ENCODE peak calls at places on chromosomes 2 and 18, in four cellular contexts. J is K562, X is GM12878, E is WTC11. Z is an unnamed sample.

GRCh38 chr2:150872919-150873772 is 385.7 kb upstream of the RND3 start:
- DNase-seq in X (no peak), E (peak), J (no peak), Z (no peak)

GRCh38 chr18:3247243-3248061 is at the start of gene MYL12A:
- DNase-seq in X (peak), J (peak), E (peak), Z (peak)

GRCh38 chr2:192245329-192245728 is 50.6 kb upstream of the TMEFF2 start:
- DNase-seq in E (no peak), X (no peak), J (no peak), Z (no peak)

GRCh38 chr2:235614900-235615712 is 121.3 kb downstream of the AGAP1 start:
- DNase-seq in J (no peak), X (no peak), E (no peak), Z (peak)

GRCh38 chr2:222280795-222281194 is 18.0 kb downstream of the PAX3 start:
- DNase-seq in E (no peak), J (no peak), X (no peak), Z (no peak)

GRCh38 chr2:169159686-169160085 is 90.3 kb downstream of the DHRS9 start:
- DNase-seq in X (no peak), J (no peak), E (no peak), Z (no peak)

GRCh38 chr2:236959036-236959435 is 126.7 kb upstream of the COPS8 start:
- DNase-seq in E (no peak), J (no peak), X (no peak), Z (no peak)

GRCh38 chr2:176637497-176638166 is 368.4 kb downstream of the MTX2 start:
- DNase-seq in E (peak), X (no peak), J (no peak), Z (no peak)

GRCh38 chr2:237459741-237460174 is 27.3 kb upstream of the MLPH start:
- DNase-seq in X (no peak), E (no peak), J (peak), Z (no peak)

GRCh38 chr2:127104881-127105655 is 1.9 kb downstream of the BIN1 start:
- DNase-seq in J (no peak), X (no peak), E (peak), Z (no peak)

GRCh38 chr2:68230246-68231060 is 21.9 kb downstream of the PPP3R1 start:
- DNase-seq in E (no peak), J (no peak), X (no peak), Z (no peak)

GRCh38 chr2:30502310-30502709 is 55.3 kb downstream of the LCLAT1 start:
- DNase-seq in X (no peak), J (no peak), E (no peak), Z (no peak)

GRCh38 chr2:54336977-54337255 is 80.9 kb upstream of the TSPYL6 start:
- DNase-seq in X (no peak), E (no peak), J (no peak), Z (no peak)

GRCh38 chr2:188695953-188696352 is 278.2 kb upstream of the COL3A1 start:
- DNase-seq in X (no peak), E (no peak), J (no peak), Z (no peak)

GRCh38 chr2:182499706-182500470 is 73.1 kb upstream of the PDE1A start:
- DNase-seq in E (no peak), J (no peak), X (no peak), Z (no peak)

GRCh38 chr2:254231-254630 is 9.6 kb downstream of the SH3YL1 start:
- DNase-seq in X (no peak), J (no peak), E (no peak), Z (no peak)

GRCh38 chr18:75041586-75041985 is 167.4 kb downstream of the PTGR3 start:
- DNase-seq in E (no peak), X (no peak), J (no peak), Z (no peak)

GRCh38 chr2:7773362-7773973 is 856.3 kb downstream of the RNF144A start:
- DNase-seq in E (no peak), J (no peak), X (peak), Z (no peak)

GRCh38 chr2:160429248-160430000 is 64.2 kb downstream of the RBMS1 start:
- DNase-seq in J (peak), X (no peak), E (no peak), Z (peak)

GRCh38 chr18:55779711-55780590 is 192.0 kb upstream of the TCF4 start:
- DNase-seq in X (no peak), J (peak), E (peak), Z (no peak)

GRCh38 chr2:178704876-178705275 is 102.3 kb downstream of the TTN start:
- DNase-seq in X (no peak), J (no peak), E (no peak), Z (no peak)

GRCh38 chr2:177588671-177589070 is 196.1 kb downstream of the AGPS start:
- DNase-seq in X (no peak), E (no peak), J (no peak), Z (no peak)

GRCh38 chr2:29212009-29212408 is 96.8 kb downstream of the CLIP4 start:
- DNase-seq in J (peak), X (no peak), E (no peak), Z (peak)

GRCh38 chr2:215404357-215404719 is 31.5 kb downstream of the FN1 start:
- DNase-seq in E (no peak), J (no peak), X (no peak), Z (no peak)

GRCh38 chr2:215405722-215406581 is 29.9 kb downstream of the FN1 start:
- DNase-seq in J (no peak), E (no peak), X (no peak), Z (no peak)

GRCh38 chr2:215399067-215399716 is 36.7 kb downstream of the FN1 start:
- DNase-seq in E (no peak), J (no peak), X (no peak), Z (no peak)

GRCh38 chr2:215403441-215404356 is 32.2 kb downstream of the FN1 start:
- DNase-seq in J (no peak), E (no peak), X (no peak), Z (no peak)

GRCh38 chr2:215401896-215402379 is 33.9 kb downstream of the FN1 start:
- DNase-seq in J (no peak), X (no peak), E (no peak), Z (no peak)
- TF ChIP-seq NR2C2 in J (no peak), X (no peak), E (no peak), Z (no peak)

DNA sequence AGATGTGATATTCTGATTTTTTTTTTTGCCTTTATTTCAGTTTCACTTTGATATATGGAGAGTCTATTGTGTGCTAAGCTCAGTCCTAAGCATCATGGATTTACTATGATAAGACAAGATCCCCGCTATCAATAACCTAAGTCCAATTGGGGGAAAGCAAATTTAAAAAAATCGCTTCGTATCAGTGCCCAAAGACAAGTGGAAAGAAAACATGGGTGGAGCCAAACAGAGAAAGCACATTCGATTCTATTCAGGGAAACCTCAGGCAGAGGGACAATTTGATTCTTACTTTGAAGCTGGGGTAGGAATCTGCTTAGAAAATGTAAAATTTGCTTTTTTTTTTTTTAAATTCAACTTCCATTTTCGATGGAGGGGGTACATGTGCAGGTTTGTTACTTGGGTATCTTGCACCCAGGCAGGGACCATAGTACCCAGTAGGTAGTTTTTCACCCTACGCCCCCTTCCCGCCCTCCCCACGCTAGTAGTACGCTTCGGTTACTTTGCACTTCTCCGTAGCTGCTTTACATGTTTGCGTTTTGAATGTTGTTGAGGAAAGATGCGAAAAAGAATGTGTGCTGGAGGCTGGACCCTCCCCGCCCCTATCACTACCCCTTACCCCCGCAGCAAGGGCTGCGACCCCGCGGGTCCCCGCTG is 12.4 kb downstream of the KIF5C start:
- DNase-seq in X (no peak), J (no peak), E (no peak), Z (no peak)
- TF ChIP-seq NR2C2 in X (no peak), J (no peak), E (no peak), Z (no peak)

GRCh38 chr18:34998677-34999076 is 42.5 kb upstream of the MAPRE2 start:
- DNase-seq in J (no peak), X (no peak), E (no peak), Z (no peak)

GRCh38 chr18:35000457-35000856 is 40.8 kb upstream of the MAPRE2 start:
- DNase-seq in E (no peak), J (no peak), X (no peak), Z (no peak)

GRCh38 chr18:34995746-34996145 is 45.5 kb upstream of the MAPRE2 start:
- DNase-seq in J (no peak), E (no peak), X (no peak), Z (no peak)

GRCh38 chr18:35002120-35002519 is 39.1 kb upstream of the MAPRE2 start:
- DNase-seq in X (no peak), J (no peak), E (no peak), Z (no peak)

DNA sequence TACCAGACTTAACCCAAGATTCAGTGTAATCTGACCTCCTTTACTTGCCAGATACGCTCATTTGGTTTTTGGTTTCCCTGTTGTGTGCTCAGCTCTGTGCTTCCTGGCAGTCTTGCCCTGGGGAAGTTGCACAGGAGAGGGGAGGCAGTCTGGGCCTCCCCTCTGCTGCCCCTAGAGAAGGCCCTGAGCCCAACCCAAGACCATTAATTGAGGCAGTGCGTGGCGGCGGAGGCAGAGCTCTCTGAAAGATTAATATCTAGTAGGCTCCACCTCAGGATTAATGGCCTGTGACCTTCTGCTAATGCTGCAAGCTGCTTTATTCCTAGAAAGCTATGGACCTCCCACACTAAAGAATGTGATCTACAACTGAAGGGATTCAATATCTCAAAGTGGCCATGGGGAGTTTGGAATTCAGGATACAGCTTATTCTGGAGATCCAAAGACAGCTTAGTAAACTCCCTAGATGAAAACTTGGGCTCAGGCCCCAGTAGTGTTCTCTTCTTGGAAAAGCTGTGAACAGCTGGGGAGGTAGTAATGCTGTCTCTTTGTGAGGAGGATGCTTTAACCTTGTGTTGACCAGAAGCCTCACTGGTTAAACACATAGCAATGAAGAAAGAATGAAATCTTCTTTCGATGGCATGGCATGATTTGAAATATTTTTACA is 41.3 kb upstream of the MAPRE2 start:
- DNase-seq in E (no peak), X (no peak), J (no peak), Z (no peak)
- TF ChIP-seq NR2C2 in E (no peak), X (no peak), J (no peak), Z (no peak)

GRCh38 chr18:67794512-67794911 is 278.0 kb upstream of the DSEL start:
- DNase-seq in E (no peak), J (no peak), X (no peak), Z (no peak)
- TF ChIP-seq NR2C2 in E (no peak), J (no peak), X (no peak), Z (no peak)

DNA sequence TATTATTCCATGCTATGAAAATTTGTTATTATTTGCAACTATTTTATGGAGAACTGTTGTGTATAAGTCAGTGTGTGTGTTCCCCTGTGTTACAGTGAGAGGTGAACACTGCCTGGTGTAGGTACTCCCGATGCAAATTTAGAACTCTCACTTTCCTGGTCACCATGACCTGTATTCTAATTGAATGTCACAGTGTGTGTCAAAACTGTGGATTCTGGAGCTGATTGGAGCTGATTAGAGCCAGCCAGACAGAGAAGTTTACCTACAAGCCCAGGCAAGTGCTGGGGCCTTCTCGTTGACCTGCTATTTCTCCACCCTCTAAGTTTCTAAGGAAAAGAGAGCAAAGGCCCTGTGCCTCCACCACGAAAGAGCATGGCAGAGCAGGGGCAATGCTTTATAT is 216.0 kb downstream of the NYAP2 start:
- DNase-seq in X (no peak), E (no peak), J (no peak), Z (no peak)
- TF ChIP-seq NR2C2 in X (no peak), E (no peak), J (no peak), Z (no peak)

DNA sequence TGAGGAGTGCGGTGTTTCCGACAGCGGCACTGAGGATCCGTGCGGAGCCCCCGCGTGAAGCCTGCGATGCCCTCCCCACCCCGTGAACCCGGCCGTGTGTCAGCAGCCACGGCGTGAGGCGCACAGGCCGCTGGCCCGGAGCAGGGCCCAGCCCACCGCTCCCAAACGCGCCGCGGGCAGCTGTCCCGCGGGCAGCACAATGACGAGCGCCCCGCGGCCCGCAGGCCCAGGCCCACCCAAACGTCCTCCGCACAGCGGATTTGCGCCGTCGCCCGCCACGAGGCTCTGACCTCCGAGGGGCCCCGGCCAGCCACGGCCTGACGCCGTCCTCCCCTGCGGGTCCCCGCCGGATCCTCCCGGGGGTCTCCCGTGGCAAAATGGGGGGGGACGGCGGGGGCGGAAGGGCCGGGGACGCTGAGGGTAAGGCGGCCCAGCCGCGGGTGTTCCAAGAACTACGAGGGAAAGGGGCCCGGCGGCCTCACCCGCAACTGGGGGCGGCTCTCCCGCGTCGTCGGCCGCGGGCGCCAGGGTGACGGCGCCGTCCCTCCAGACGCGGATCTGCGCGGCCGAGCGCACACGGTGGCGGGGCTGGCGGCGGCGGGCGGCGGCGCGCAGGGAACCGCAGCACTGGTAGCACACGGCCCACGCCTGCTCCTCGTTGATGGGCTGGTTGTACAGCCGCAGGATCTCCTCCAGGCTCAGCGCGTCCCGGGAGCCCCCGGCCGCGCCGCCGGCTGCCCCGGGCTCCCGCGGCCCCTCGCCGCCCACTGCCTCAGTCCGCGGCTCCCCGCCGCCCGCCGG is 659 bp downstream of the SPIRE1 start:
- DNase-seq in E (peak), J (peak), X (no peak), Z (no peak)
- TF ChIP-seq NR2C2 in E (no peak), J (no peak), X (no peak), Z (no peak)